ENCODE peak calls at places on chromosomes 1 and 21, in seven cellular contexts. One of them, this sample, is unnamed.

GRCh38 chr1:233859446-233859845 is 45.0 kb upstream of the SLC35F3 start:
- DNase-seq in kidney: no peak
- DNase-seq in MM.1S: no peak
- DNase-seq in mammary epithelial cell: no peak
- DNase-seq in H9: no peak
- DNase-seq in Karpas-422: no peak
- DNase-seq in mesendoderm: peak; percentile 8
- DNase-seq in this sample: no peak

GRCh38 chr1:106964505-106964904 is 92.0 kb upstream of the PRMT6 start:
- DNase-seq in kidney: no peak
- DNase-seq in MM.1S: no peak
- DNase-seq in mammary epithelial cell: no peak
- DNase-seq in H9: no peak
- DNase-seq in Karpas-422: no peak
- DNase-seq in mesendoderm: no peak
- DNase-seq in this sample: no peak

GRCh38 chr1:243802736-243803135 is 47.3 kb downstream of the AKT3 start:
- DNase-seq in kidney: no peak
- DNase-seq in MM.1S: no peak
- DNase-seq in mammary epithelial cell: no peak
- DNase-seq in H9: no peak
- DNase-seq in Karpas-422: no peak
- DNase-seq in mesendoderm: no peak
- DNase-seq in this sample: no peak

GRCh38 chr1:200354243-200354642 is 55.6 kb downstream of the ZNF281 start:
- DNase-seq in kidney: no peak
- DNase-seq in MM.1S: no peak
- DNase-seq in mammary epithelial cell: peak; percentile 48
- DNase-seq in H9: no peak
- DNase-seq in Karpas-422: no peak
- DNase-seq in mesendoderm: no peak
- DNase-seq in this sample: no peak

GRCh38 chr1:20648438-20648837 is 12.7 kb downstream of the DDOST start:
- DNase-seq in kidney: no peak
- DNase-seq in MM.1S: no peak
- DNase-seq in mammary epithelial cell: no peak
- DNase-seq in H9: no peak
- DNase-seq in Karpas-422: no peak
- DNase-seq in mesendoderm: no peak
- DNase-seq in this sample: no peak

GRCh38 chr1:231714440-231714839 is 87.8 kb downstream of the DISC1 start:
- DNase-seq in kidney: no peak
- DNase-seq in MM.1S: no peak
- DNase-seq in mammary epithelial cell: no peak
- DNase-seq in H9: no peak
- DNase-seq in Karpas-422: no peak
- DNase-seq in mesendoderm: no peak
- DNase-seq in this sample: no peak

GRCh38 chr1:162552684-162553252 is 8.8 kb upstream of the UAP1 start:
- DNase-seq in kidney: no peak
- DNase-seq in MM.1S: no peak
- DNase-seq in mammary epithelial cell: no peak
- DNase-seq in H9: no peak
- DNase-seq in Karpas-422: no peak
- DNase-seq in mesendoderm: no peak
- DNase-seq in this sample: no peak

GRCh38 chr21:26448751-26449150 is 124.3 kb downstream of the CYYR1 start:
- DNase-seq in kidney: no peak
- DNase-seq in MM.1S: no peak
- DNase-seq in mammary epithelial cell: no peak
- DNase-seq in H9: no peak
- DNase-seq in Karpas-422: no peak
- DNase-seq in mesendoderm: no peak
- DNase-seq in this sample: no peak

GRCh38 chr1:84773933-84774497 is 83.8 kb upstream of the SSX2IP start:
- DNase-seq in kidney: no peak
- DNase-seq in MM.1S: no peak
- DNase-seq in mammary epithelial cell: no peak
- DNase-seq in H9: no peak
- DNase-seq in Karpas-422: no peak
- DNase-seq in mesendoderm: no peak
- DNase-seq in this sample: no peak
- H3K9ac ChIP-seq in kidney: no peak overlapping the region
- H3K9ac ChIP-seq in MM.1S: no peak overlapping the region
- H3K9ac ChIP-seq in mammary epithelial cell: no peak overlapping the region
- H3K9ac ChIP-seq in H9: no peak overlapping the region
- H3K9ac ChIP-seq in Karpas-422: no peak overlapping the region
- H3K9ac ChIP-seq in mesendoderm: no peak overlapping the region
- H3K9ac ChIP-seq in this sample: no peak overlapping the region

GRCh38 chr1:11784993-11785769 is 20.6 kb downstream of the MTHFR start:
- DNase-seq in kidney: peak; percentile 94
- DNase-seq in MM.1S: peak; percentile 65
- DNase-seq in mammary epithelial cell: peak; percentile 27
- DNase-seq in H9: peak; percentile 93
- DNase-seq in Karpas-422: peak; percentile 72
- DNase-seq in mesendoderm: peak; percentile 82
- DNase-seq in this sample: peak; percentile 95
- H3K9ac ChIP-seq in kidney: no peak overlapping the region
- H3K9ac ChIP-seq in MM.1S: peak overlapping the region; percentile 57
- H3K9ac ChIP-seq in mammary epithelial cell: no peak overlapping the region
- H3K9ac ChIP-seq in H9: no peak overlapping the region
- H3K9ac ChIP-seq in Karpas-422: no peak overlapping the region
- H3K9ac ChIP-seq in mesendoderm: no peak overlapping the region
- H3K9ac ChIP-seq in this sample: no peak overlapping the region

DNA sequence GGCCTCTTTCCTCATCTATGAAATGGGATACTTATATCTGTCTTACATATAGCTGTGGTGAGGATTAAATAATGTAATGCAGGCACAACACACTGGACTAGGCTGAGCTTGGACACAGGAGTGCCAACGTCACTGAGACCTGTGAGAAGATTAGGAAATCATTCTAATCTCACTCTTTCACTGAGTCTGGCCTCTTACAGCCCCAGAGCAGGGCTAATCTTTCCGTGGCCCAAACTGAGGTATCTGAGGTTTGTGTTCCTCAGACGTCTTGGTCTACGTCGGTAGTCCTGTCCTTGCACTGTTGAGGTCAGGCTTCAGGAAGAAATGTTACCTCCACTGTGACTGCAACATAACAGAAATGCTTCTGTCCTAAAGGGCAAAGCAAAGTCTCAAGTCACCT is 22.6 kb upstream of the A3GALT2 start:
- DNase-seq in kidney: no peak
- DNase-seq in MM.1S: no peak
- DNase-seq in mammary epithelial cell: no peak
- DNase-seq in H9: no peak
- DNase-seq in Karpas-422: no peak
- DNase-seq in mesendoderm: no peak
- DNase-seq in this sample: no peak
- H3K9ac ChIP-seq in kidney: peak overlapping the region; percentile 48
- H3K9ac ChIP-seq in MM.1S: no peak overlapping the region
- H3K9ac ChIP-seq in mammary epithelial cell: peak overlapping the region; percentile 58
- H3K9ac ChIP-seq in H9: no peak overlapping the region
- H3K9ac ChIP-seq in Karpas-422: no peak overlapping the region
- H3K9ac ChIP-seq in mesendoderm: no peak overlapping the region
- H3K9ac ChIP-seq in this sample: no peak overlapping the region

DNA sequence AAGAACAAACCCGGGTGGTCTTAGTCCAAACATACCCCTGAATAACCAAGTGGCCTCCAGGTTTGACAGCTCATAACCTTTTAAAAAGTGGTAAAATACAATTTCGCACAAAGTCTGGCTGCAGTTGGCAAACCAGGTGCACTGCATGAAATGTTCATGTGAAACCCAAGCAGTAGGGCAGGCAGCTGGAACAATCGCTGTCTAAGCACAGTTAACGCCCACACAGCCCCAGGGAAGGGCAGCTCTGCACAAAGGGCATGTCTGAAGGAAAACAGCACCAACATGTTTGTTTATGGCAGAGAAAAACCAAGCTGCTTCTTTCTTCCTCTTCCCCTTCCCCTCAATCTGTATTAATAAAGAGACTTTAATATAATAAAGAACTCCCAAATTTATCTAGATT is 49.5 kb downstream of the KIAA1614 start:
- DNase-seq in kidney: no peak
- DNase-seq in MM.1S: peak; percentile 61
- DNase-seq in mammary epithelial cell: no peak
- DNase-seq in H9: no peak
- DNase-seq in Karpas-422: no peak
- DNase-seq in mesendoderm: no peak
- DNase-seq in this sample: no peak
- H3K9ac ChIP-seq in kidney: no peak overlapping the region
- H3K9ac ChIP-seq in MM.1S: no peak overlapping the region
- H3K9ac ChIP-seq in mammary epithelial cell: no peak overlapping the region
- H3K9ac ChIP-seq in H9: no peak overlapping the region
- H3K9ac ChIP-seq in Karpas-422: no peak overlapping the region
- H3K9ac ChIP-seq in mesendoderm: no peak overlapping the region
- H3K9ac ChIP-seq in this sample: no peak overlapping the region

DNA sequence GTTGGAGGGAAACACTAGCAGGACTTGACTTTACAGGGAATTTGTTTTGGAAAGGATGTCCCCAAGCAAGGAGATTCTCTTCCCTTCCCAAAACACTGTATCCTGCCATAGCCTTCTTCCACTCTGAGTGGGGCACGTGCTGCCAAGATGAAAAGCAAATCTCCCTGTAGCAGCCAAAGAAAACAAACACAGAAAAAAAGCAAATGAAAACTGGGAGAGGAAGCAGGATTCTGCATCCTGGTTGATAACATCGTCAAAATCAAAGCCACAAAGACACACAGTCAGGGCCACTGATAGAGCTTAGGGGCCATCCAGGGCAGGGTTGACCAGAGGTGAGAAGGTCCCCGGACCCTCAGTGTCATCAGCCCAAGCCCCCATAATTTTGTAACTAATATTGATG is 16.0 kb upstream of the MTARC2 start:
- DNase-seq in kidney: no peak
- DNase-seq in MM.1S: no peak
- DNase-seq in mammary epithelial cell: no peak
- DNase-seq in H9: no peak
- DNase-seq in Karpas-422: no peak
- DNase-seq in mesendoderm: no peak
- DNase-seq in this sample: no peak
- H3K9ac ChIP-seq in kidney: no peak overlapping the region
- H3K9ac ChIP-seq in MM.1S: no peak overlapping the region
- H3K9ac ChIP-seq in mammary epithelial cell: no peak overlapping the region
- H3K9ac ChIP-seq in H9: no peak overlapping the region
- H3K9ac ChIP-seq in Karpas-422: no peak overlapping the region
- H3K9ac ChIP-seq in mesendoderm: no peak overlapping the region
- H3K9ac ChIP-seq in this sample: no peak overlapping the region

DNA sequence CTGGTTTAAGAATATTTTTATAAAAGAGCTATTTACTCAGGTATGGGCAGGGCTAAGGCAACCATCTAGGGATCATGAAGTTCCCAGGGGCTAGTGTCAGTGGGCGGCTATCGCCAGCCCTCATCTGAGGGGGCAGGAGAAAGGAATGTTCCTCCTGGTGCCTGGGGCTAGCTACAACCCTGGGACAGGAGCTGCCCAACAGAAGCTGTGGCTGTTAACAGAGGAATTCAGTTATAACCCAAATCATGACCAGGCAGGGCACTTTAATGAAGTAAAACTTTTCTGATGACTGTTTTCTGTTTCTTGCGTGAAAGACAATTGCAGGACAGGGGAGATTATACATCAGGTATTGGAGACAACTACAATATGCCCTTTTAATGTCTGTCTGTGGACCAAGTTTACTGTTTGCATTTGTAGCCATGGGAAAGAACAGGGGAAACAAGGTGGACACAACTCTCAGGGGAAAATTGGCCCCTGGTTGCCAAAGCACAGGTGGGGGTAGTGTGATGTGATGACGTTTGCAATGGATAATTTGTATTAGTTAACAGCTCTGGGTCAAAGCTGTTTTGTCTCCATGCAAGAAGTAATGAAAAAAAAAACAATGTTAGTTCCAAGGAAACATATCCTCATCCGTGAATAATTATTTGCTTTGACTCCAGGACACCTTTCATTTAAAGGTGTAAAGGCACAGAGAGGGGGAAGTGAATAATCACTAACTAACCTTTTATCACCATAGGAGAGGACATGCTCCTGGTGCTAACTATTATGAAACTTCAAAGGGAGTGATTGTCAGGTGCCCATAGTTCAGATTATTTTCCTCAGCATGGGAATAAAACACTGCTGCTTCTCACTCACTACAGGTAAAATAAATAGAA is 105.2 kb downstream of the TSEN15 start:
- DNase-seq in kidney: no peak
- DNase-seq in MM.1S: no peak
- DNase-seq in mammary epithelial cell: peak; percentile 85
- DNase-seq in H9: no peak
- DNase-seq in Karpas-422: no peak
- DNase-seq in mesendoderm: peak; percentile 77
- DNase-seq in this sample: peak; percentile 72
- H3K9ac ChIP-seq in kidney: no peak overlapping the region
- H3K9ac ChIP-seq in MM.1S: no peak overlapping the region
- H3K9ac ChIP-seq in mammary epithelial cell: peak overlapping the region; percentile 21
- H3K9ac ChIP-seq in H9: no peak overlapping the region
- H3K9ac ChIP-seq in Karpas-422: no peak overlapping the region
- H3K9ac ChIP-seq in mesendoderm: no peak overlapping the region
- H3K9ac ChIP-seq in this sample: no peak overlapping the region

DNA sequence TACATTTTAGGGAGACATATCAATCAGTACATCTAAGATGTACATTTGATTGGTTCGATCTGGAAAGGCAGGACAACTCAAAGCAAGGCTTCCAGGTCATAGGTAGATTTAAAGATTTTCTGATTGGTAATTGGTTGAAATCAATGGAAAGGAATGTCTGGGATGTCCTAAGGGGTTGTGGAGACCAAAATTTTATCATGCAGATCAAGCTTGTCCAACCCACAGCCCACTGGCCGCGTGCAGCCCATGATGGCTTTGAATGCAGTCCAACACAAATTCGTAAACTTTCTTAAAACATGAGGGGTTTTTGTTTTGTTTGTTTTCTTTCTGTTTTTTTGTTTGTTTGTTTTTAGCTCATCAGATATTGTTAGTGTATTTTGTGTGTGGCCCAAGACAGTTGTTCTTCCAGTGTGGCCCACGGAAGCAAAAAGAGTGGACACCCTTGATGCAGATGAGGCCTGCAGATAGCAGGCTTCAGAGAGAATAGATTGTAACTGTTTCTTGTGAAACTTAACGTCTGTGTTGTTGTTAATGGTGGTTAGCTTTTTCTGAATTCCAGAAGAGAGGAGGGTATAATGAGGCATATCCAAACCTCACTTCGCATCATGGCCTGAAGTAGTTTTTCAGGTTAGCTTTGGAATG is 3.1 kb downstream of the IFNAR1 start:
- DNase-seq in kidney: no peak
- DNase-seq in MM.1S: no peak
- DNase-seq in mammary epithelial cell: no peak
- DNase-seq in H9: no peak
- DNase-seq in Karpas-422: no peak
- DNase-seq in mesendoderm: no peak
- DNase-seq in this sample: no peak
- H3K9ac ChIP-seq in kidney: no peak overlapping the region
- H3K9ac ChIP-seq in MM.1S: no peak overlapping the region
- H3K9ac ChIP-seq in mammary epithelial cell: no peak overlapping the region
- H3K9ac ChIP-seq in H9: no peak overlapping the region
- H3K9ac ChIP-seq in Karpas-422: no peak overlapping the region
- H3K9ac ChIP-seq in mesendoderm: no peak overlapping the region
- H3K9ac ChIP-seq in this sample: no peak overlapping the region